ENCODE peak calls at places on chromosome 20, in eight cellular contexts. K is progenitor cell of endocrine pancreas, D is AG09309, Q is mucosa of descending colon, S is kidney epithelial cell, A is GM12864, U is transverse colon, O is coronary artery. M is an unnamed sample.

GRCh38 chr20:49338061-49338460 is 60.2 kb upstream of the ZNFX1 start:
- DNase-seq in U (no peak), Q (no peak), K (no peak), O (no peak), D (no peak), A (no peak), S (no peak), M (no peak)

GRCh38 chr20:37457928-37458327 is 63.1 kb upstream of the NNAT start:
- DNase-seq in S (no peak), D (no peak), O (no peak), Q (no peak), A (no peak), K (no peak), U (no peak), M (no peak)

GRCh38 chr20:56463428-56463827 is 5.0 kb upstream of the RTF2 start:
- DNase-seq in Q (no peak), O (no peak), S (no peak), U (no peak), K (no peak), A (no peak), D (no peak), M (no peak)

GRCh38 chr20:5757949-5758348 is 7.7 kb downstream of the SHLD1 start:
- DNase-seq in O (no peak), U (no peak), Q (no peak), K (no peak), A (no peak), S (no peak), D (no peak), M (no peak)

GRCh38 chr20:2385026-2385425 is 4.3 kb downstream of the TGM6 start:
- DNase-seq in U (no peak), K (no peak), S (no peak), D (no peak), A (no peak), Q (no peak), O (no peak), M (no peak)

GRCh38 chr20:8361008-8361652 is 229.1 kb downstream of the PLCB1 start:
- DNase-seq in S (peak; percentile 5), Q (no peak), K (no peak), U (no peak), D (no peak), O (no peak), A (no peak), M (no peak)

GRCh38 chr20:20051767-20052073 is 546 bp downstream of the CRNKL1 start:
- DNase-seq in A (no peak), O (no peak), S (no peak), U (no peak), Q (no peak), K (no peak), D (no peak), M (no peak)

GRCh38 chr20:375265-375889 is 5.2 kb upstream of the TRIB3 start:
- DNase-seq in K (no peak), S (no peak), U (no peak), D (no peak), A (no peak), Q (no peak), O (no peak), M (no peak)

GRCh38 chr20:52150440-52151258 is 40.9 kb downstream of the ZFP64 start:
- DNase-seq in K (no peak), S (peak; percentile 10), D (peak; percentile 7), O (no peak), A (no peak), U (no peak), Q (no peak), M (peak; percentile 75)

GRCh38 chr20:32779500-32780215 is 17.5 kb downstream of the DNMT3B start:
- DNase-seq in A (no peak), O (no peak), D (no peak), K (peak; percentile 63), S (no peak), Q (no peak), U (no peak), M (no peak)

GRCh38 chr20:13125486-13125885 is 95.6 kb upstream of the ISM1 start:
- DNase-seq in K (no peak), U (no peak), O (no peak), S (no peak), Q (no peak), D (no peak), A (no peak), M (no peak)

GRCh38 chr20:19995220-19995863 is 21.8 kb upstream of the NAA20 start:
- DNase-seq in U (no peak), S (no peak), K (no peak), D (no peak), O (no peak), Q (no peak), A (peak; percentile 12), M (peak; percentile 62)

GRCh38 chr20:34999782-35000181 is 44.1 kb downstream of the MYH7B start:
- DNase-seq in A (no peak), D (no peak), O (no peak), U (no peak), K (no peak), S (no peak), Q (no peak), M (no peak)

GRCh38 chr20:9311132-9311531 is 203.3 kb upstream of the LAMP5 start:
- DNase-seq in S (no peak), A (no peak), Q (no peak), K (no peak), O (no peak), D (no peak), U (no peak), M (no peak)

GRCh38 chr20:44186674-44187053 is 324 bp downstream of the JPH2 start:
- DNase-seq in O (no peak), K (no peak), D (no peak), U (peak; percentile 40), Q (no peak), S (no peak), A (no peak), M (no peak)

GRCh38 chr20:50399003-50399916 is 110.9 kb upstream of the PTPN1 start:
- DNase-seq in Q (no peak), O (peak; percentile 96), U (peak; percentile 45), D (no peak), S (no peak), A (no peak), K (no peak), M (no peak)

GRCh38 chr20:50398471-50399002 is 111.6 kb upstream of the PTPN1 start:
- DNase-seq in K (no peak), A (no peak), Q (no peak), O (no peak), D (no peak), S (no peak), U (no peak), M (no peak)

GRCh38 chr20:50400705-50401045 is 109.5 kb upstream of the PTPN1 start:
- DNase-seq in D (no peak), K (no peak), U (no peak), S (no peak), O (no peak), Q (no peak), A (no peak), M (no peak)

GRCh38 chr20:50401047-50401586 is 109.1 kb upstream of the PTPN1 start:
- DNase-seq in S (no peak), U (no peak), K (no peak), O (no peak), D (no peak), A (no peak), Q (no peak), M (no peak)

GRCh38 chr20:50399917-50400704 is 110.1 kb upstream of the PTPN1 start:
- DNase-seq in K (no peak), O (no peak), U (no peak), Q (no peak), A (no peak), D (no peak), S (no peak), M (no peak)
- TF ChIP-seq CTCF in K (no peak), O (no peak), U (peak; percentile 6), Q (no peak), A (no peak), D (no peak), S (no peak), M (no peak)

DNA sequence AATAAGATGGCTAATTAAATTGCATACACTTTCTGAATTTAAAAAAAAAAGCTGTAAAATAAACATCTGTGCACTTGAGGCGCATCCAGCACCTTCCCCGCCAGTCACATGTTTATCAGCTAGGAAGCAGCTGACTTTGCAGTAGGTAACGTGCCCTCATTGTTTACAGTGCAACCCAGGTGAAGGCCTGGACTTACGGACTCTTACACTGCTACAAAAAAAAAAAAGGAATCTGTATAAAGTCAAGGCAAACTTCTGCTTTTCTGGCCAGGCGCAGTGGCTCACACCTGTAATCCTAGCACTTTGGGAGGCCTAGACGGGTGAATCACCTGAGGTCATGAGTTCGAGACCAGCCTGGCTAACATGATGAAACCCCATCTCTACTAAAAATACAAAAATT is 327.8 kb downstream of the CDH4 start:
- DNase-seq in Q (no peak), S (no peak), D (no peak), O (no peak), A (no peak), U (no peak), K (no peak), M (no peak)
- TF ChIP-seq CTCF in Q (no peak), S (no peak), D (no peak), O (no peak), A (no peak), U (no peak), K (no peak), M (no peak)

GRCh38 chr20:24954151-24954550 is 5.1 kb downstream of the CST7 start:
- DNase-seq in D (no peak), K (no peak), O (no peak), Q (no peak), A (no peak), S (no peak), U (no peak), M (no peak)

GRCh38 chr20:24953204-24953565 is 4.1 kb downstream of the CST7 start:
- DNase-seq in S (no peak), U (no peak), O (peak; percentile 68), A (no peak), K (no peak), Q (no peak), D (no peak), M (no peak)

GRCh38 chr20:24953621-24954133 is 4.6 kb downstream of the CST7 start:
- DNase-seq in U (no peak), S (no peak), Q (peak; percentile 18), A (no peak), D (no peak), K (no peak), O (peak; percentile 41), M (no peak)

GRCh38 chr20:24956001-24956761 is 7.1 kb downstream of the CST7 start:
- DNase-seq in A (no peak), O (peak; percentile 53), K (no peak), D (no peak), S (no peak), U (no peak), Q (peak; percentile 13), M (no peak)

DNA sequence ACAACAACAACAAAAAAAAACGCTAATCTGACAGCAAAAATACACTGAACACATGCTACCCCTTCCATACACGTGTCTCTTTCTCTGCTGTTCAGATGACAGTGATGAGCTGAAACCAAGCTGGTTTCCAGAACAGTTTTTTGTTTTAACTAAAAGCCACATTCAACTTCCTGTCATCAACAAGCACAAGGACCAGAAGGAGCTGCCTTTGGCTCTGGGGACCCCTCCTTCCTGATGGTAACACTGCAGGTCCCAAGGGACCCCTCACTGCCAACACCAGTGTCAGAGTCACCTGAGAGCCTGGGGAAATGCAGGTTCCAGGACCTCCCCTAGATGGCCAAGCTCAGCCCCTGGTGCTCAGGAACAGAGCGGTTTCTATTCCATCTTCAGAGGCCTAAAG is 6.0 kb downstream of the CST7 start:
- DNase-seq in Q (peak; percentile 21), O (no peak), K (no peak), U (no peak), D (no peak), A (peak; percentile 41), S (no peak), M (peak; percentile 49)
- TF ChIP-seq CTCF in Q (no peak), O (no peak), K (no peak), U (no peak), D (no peak), A (no peak), S (no peak), M (no peak)

GRCh38 chr20:58209652-58210397 is 18.6 kb downstream of the ANKRD60 start:
- DNase-seq in S (no peak), O (peak; percentile 86), A (peak; percentile 38), K (peak; percentile 88), D (no peak), Q (peak; percentile 90), U (peak; percentile 85), M (peak; percentile 93)
- TF ChIP-seq CTCF in S (peak; percentile 100), O (peak; percentile 100), A (peak; percentile 100), K (no peak), D (peak; percentile 100), Q (peak; percentile 100), U (peak; percentile 100), M (peak; percentile 100)